ENCODE peak calls at places on chromosomes 13 and 19, in five cellular contexts. One of them, this sample, is unnamed.

GRCh38 chr13:79935121-79935520 is 405.8 kb downstream of the SPRY2 start:
- DNase-seq in K562: no peak
- DNase-seq in A549: no peak
- DNase-seq in GM12878: no peak
- DNase-seq in H1: no peak
- DNase-seq in this sample: no peak

GRCh38 chr19:45771331-45771933 is 2.4 kb upstream of the SIX5 start:
- DNase-seq in K562: no peak
- DNase-seq in A549: no peak
- DNase-seq in GM12878: no peak
- DNase-seq in H1: peak; percentile 55
- DNase-seq in this sample: no peak

GRCh38 chr19:17611462-17612244 is 56.2 kb downstream of the COLGALT1 start:
- DNase-seq in K562: no peak
- DNase-seq in A549: no peak
- DNase-seq in GM12878: no peak
- DNase-seq in H1: no peak
- DNase-seq in this sample: no peak

GRCh38 chr19:2841858-2842574 is 741 bp downstream of the ZNF555 start:
- DNase-seq in K562: peak; percentile 61
- DNase-seq in A549: no peak
- DNase-seq in GM12878: no peak
- DNase-seq in H1: peak; percentile 56
- DNase-seq in this sample: no peak

GRCh38 chr19:28549680-28550277 is 663.2 kb downstream of the UQCRFS1 start:
- DNase-seq in K562: no peak
- DNase-seq in A549: no peak
- DNase-seq in GM12878: no peak
- DNase-seq in H1: no peak
- DNase-seq in this sample: no peak

GRCh38 chr13:99258210-99258860 is at the start of gene GPR18:
- DNase-seq in K562: no peak
- DNase-seq in A549: no peak
- DNase-seq in GM12878: peak; percentile 67
- DNase-seq in H1: no peak
- DNase-seq in this sample: no peak

GRCh38 chr13:91722267-91722884 is 324.0 kb downstream of the GPC5 start:
- DNase-seq in K562: peak; percentile 60
- DNase-seq in A549: no peak
- DNase-seq in GM12878: no peak
- DNase-seq in H1: no peak
- DNase-seq in this sample: no peak

GRCh38 chr13:79775830-79776229 is 294.9 kb downstream of the NDFIP2 start:
- DNase-seq in K562: no peak
- DNase-seq in A549: peak; percentile 5
- DNase-seq in GM12878: no peak
- DNase-seq in H1: no peak
- DNase-seq in this sample: peak; percentile 38

GRCh38 chr13:84439108-84439507 is 556.8 kb upstream of the SLITRK1 start:
- DNase-seq in K562: no peak
- DNase-seq in A549: no peak
- DNase-seq in GM12878: no peak
- DNase-seq in H1: no peak
- DNase-seq in this sample: no peak

GRCh38 chr19:55697698-55698097 is 22.7 kb downstream of the EPN1 start:
- DNase-seq in K562: no peak
- DNase-seq in A549: no peak
- DNase-seq in GM12878: no peak
- DNase-seq in H1: no peak
- DNase-seq in this sample: no peak

GRCh38 chr13:34941835-34942731 is at the start of gene NBEA:
- DNase-seq in K562: peak; percentile 66
- DNase-seq in A549: peak; percentile 39
- DNase-seq in GM12878: peak; percentile 16
- DNase-seq in H1: peak; percentile 98
- DNase-seq in this sample: peak; percentile 19

GRCh38 chr19:32068805-32069204 is 276.6 kb upstream of the ZNF507 start:
- DNase-seq in K562: no peak
- DNase-seq in A549: no peak
- DNase-seq in GM12878: no peak
- DNase-seq in H1: no peak
- DNase-seq in this sample: no peak

GRCh38 chr19:40799558-40800338 is 757 bp downstream of the EGLN2 start:
- DNase-seq in K562: no peak
- DNase-seq in A549: no peak
- DNase-seq in GM12878: no peak
- DNase-seq in H1: peak; percentile 73
- DNase-seq in this sample: no peak

GRCh38 chr13:33099860-33100259 is 83.6 kb downstream of the KL start:
- DNase-seq in K562: no peak
- DNase-seq in A549: no peak
- DNase-seq in GM12878: no peak
- DNase-seq in H1: no peak
- DNase-seq in this sample: no peak

GRCh38 chr13:103236213-103236612 is 170.0 kb upstream of the SLC10A2 start:
- DNase-seq in K562: no peak
- DNase-seq in A549: no peak
- DNase-seq in GM12878: no peak
- DNase-seq in H1: no peak
- DNase-seq in this sample: no peak

GRCh38 chr13:55062662-55063061 is 2034.0 kb downstream of the OLFM4 start:
- DNase-seq in K562: no peak
- DNase-seq in A549: no peak
- DNase-seq in GM12878: no peak
- DNase-seq in H1: no peak
- DNase-seq in this sample: no peak

GRCh38 chr13:63026285-63026797 is 1610.7 kb upstream of the PCDH20 start:
- DNase-seq in K562: no peak
- DNase-seq in A549: no peak
- DNase-seq in GM12878: no peak
- DNase-seq in H1: no peak
- DNase-seq in this sample: no peak

GRCh38 chr13:79736356-79736755 is 255.4 kb downstream of the NDFIP2 start:
- DNase-seq in K562: no peak
- DNase-seq in A549: no peak
- DNase-seq in GM12878: no peak
- DNase-seq in H1: no peak
- DNase-seq in this sample: no peak

GRCh38 chr19:3413796-3414327 is 47.5 kb downstream of the NFIC start:
- DNase-seq in K562: no peak
- DNase-seq in A549: no peak
- DNase-seq in GM12878: no peak
- DNase-seq in H1: no peak
- DNase-seq in this sample: peak; percentile 98

GRCh38 chr19:5889288-5889971 is 14.2 kb downstream of the NDUFA11 start:
- DNase-seq in K562: no peak
- DNase-seq in A549: no peak
- DNase-seq in GM12878: no peak
- DNase-seq in H1: no peak
- DNase-seq in this sample: no peak

GRCh38 chr19:11556634-11557420 is 2.2 kb downstream of the ELOF1 start:
- DNase-seq in K562: no peak
- DNase-seq in A549: no peak
- DNase-seq in GM12878: no peak
- DNase-seq in H1: no peak
- DNase-seq in this sample: no peak

GRCh38 chr19:11019824-11020223 is 59.0 kb downstream of the SMARCA4 start:
- DNase-seq in K562: no peak
- DNase-seq in A549: no peak
- DNase-seq in GM12878: no peak
- DNase-seq in H1: no peak
- DNase-seq in this sample: no peak

GRCh38 chr19:19106061-19106551 is 32.2 kb downstream of the TMEM161A start:
- DNase-seq in K562: no peak
- DNase-seq in A549: no peak
- DNase-seq in GM12878: no peak
- DNase-seq in H1: peak; percentile 79
- DNase-seq in this sample: no peak

GRCh38 chr19:18794029-18794313 is 2.9 kb upstream of the COMP start:
- DNase-seq in K562: no peak
- DNase-seq in A549: no peak
- DNase-seq in GM12878: no peak
- DNase-seq in H1: no peak
- DNase-seq in this sample: no peak

GRCh38 chr13:99265823-99266426 is 7.7 kb upstream of the GPR18 start:
- DNase-seq in K562: peak; percentile 37
- DNase-seq in A549: peak; percentile 18
- DNase-seq in GM12878: no peak
- DNase-seq in H1: no peak
- DNase-seq in this sample: peak; percentile 46

GRCh38 chr19:14505488-14506239 is 9.7 kb upstream of the GIPC1 start:
- DNase-seq in K562: peak; percentile 87
- DNase-seq in A549: peak; percentile 68
- DNase-seq in GM12878: no peak
- DNase-seq in H1: peak; percentile 97
- DNase-seq in this sample: peak; percentile 64

GRCh38 chr19:48397263-48397635 is 3.8 kb downstream of the GRIN2D start:
- DNase-seq in K562: no peak
- DNase-seq in A549: no peak
- DNase-seq in GM12878: no peak
- DNase-seq in H1: no peak
- DNase-seq in this sample: no peak

GRCh38 chr19:53864308-53864836 is 3.3 kb upstream of the MYADM start:
- DNase-seq in K562: no peak
- DNase-seq in A549: peak; percentile 79
- DNase-seq in GM12878: no peak
- DNase-seq in H1: no peak
- DNase-seq in this sample: peak; percentile 99

GRCh38 chr13:112172641-112173171 is 105.8 kb downstream of the SOX1 start:
- DNase-seq in K562: no peak
- DNase-seq in A549: no peak
- DNase-seq in GM12878: no peak
- DNase-seq in H1: no peak
- DNase-seq in this sample: no peak

GRCh38 chr19:18429717-18430416 is 8.1 kb downstream of the ISYNA1 start:
- DNase-seq in K562: no peak
- DNase-seq in A549: no peak
- DNase-seq in GM12878: no peak
- DNase-seq in H1: no peak
- DNase-seq in this sample: no peak

GRCh38 chr13:111049791-111050538 is 65.1 kb upstream of the ARHGEF7 start:
- DNase-seq in K562: peak; percentile 36
- DNase-seq in A549: no peak
- DNase-seq in GM12878: no peak
- DNase-seq in H1: peak; percentile 60
- DNase-seq in this sample: no peak

GRCh38 chr19:51724543-51724942 is 752 bp upstream of the HAS1 start:
- DNase-seq in K562: no peak
- DNase-seq in A549: no peak
- DNase-seq in GM12878: no peak
- DNase-seq in H1: no peak
- DNase-seq in this sample: no peak
- TF ChIP-seq KDM1A in K562: no peak
- TF ChIP-seq KDM1A in A549: no peak
- TF ChIP-seq KDM1A in GM12878: no peak
- TF ChIP-seq KDM1A in H1: no peak
- TF ChIP-seq KDM1A in this sample: no peak

GRCh38 chr19:1574763-1575162 is 6.6 kb upstream of the MEX3D start:
- DNase-seq in K562: no peak
- DNase-seq in A549: no peak
- DNase-seq in GM12878: no peak
- DNase-seq in H1: no peak
- DNase-seq in this sample: no peak

GRCh38 chr19:1575323-1576241 is 7.5 kb upstream of the MEX3D start:
- DNase-seq in K562: no peak
- DNase-seq in A549: no peak
- DNase-seq in GM12878: no peak
- DNase-seq in H1: no peak
- DNase-seq in this sample: no peak

GRCh38 chr19:1572795-1573194 is 4.7 kb upstream of the MEX3D start:
- DNase-seq in K562: no peak
- DNase-seq in A549: no peak
- DNase-seq in GM12878: no peak
- DNase-seq in H1: no peak
- DNase-seq in this sample: no peak

GRCh38 chr19:1576242-1577089 is 8.3 kb upstream of the MEX3D start:
- DNase-seq in K562: no peak
- DNase-seq in A549: no peak
- DNase-seq in GM12878: no peak
- DNase-seq in H1: no peak
- DNase-seq in this sample: no peak

DNA sequence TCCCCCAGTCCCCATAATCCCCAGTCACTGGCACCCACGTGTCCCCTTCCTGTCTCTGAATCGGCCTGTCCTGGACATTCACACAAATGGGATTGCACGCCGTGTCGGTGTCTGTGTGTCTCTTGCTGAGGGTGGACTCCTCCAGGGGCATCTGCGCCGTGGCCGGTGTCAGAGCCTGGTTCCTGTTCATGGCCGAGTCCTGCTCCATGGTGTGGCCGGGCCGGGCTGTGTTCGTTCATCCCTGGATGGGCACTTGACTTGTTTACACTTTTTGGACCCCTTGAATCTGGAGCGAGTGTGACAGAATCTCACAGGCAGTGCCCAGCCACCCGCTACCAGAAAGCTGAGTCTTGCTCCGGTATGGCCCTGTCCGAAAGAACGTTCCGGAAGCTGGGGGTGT is 6.2 kb upstream of the MEX3D start:
- DNase-seq in K562: no peak
- DNase-seq in A549: no peak
- DNase-seq in GM12878: no peak
- DNase-seq in H1: no peak
- DNase-seq in this sample: no peak
- TF ChIP-seq KDM1A in K562: no peak
- TF ChIP-seq KDM1A in A549: no peak
- TF ChIP-seq KDM1A in GM12878: no peak
- TF ChIP-seq KDM1A in H1: no peak
- TF ChIP-seq KDM1A in this sample: no peak

GRCh38 chr13:50616101-50616500 is 227.4 kb downstream of the DLEU7 start:
- DNase-seq in K562: no peak
- DNase-seq in A549: no peak
- DNase-seq in GM12878: no peak
- DNase-seq in H1: no peak
- DNase-seq in this sample: no peak
- TF ChIP-seq KDM1A in K562: no peak
- TF ChIP-seq KDM1A in A549: no peak
- TF ChIP-seq KDM1A in GM12878: no peak
- TF ChIP-seq KDM1A in H1: no peak
- TF ChIP-seq KDM1A in this sample: no peak

DNA sequence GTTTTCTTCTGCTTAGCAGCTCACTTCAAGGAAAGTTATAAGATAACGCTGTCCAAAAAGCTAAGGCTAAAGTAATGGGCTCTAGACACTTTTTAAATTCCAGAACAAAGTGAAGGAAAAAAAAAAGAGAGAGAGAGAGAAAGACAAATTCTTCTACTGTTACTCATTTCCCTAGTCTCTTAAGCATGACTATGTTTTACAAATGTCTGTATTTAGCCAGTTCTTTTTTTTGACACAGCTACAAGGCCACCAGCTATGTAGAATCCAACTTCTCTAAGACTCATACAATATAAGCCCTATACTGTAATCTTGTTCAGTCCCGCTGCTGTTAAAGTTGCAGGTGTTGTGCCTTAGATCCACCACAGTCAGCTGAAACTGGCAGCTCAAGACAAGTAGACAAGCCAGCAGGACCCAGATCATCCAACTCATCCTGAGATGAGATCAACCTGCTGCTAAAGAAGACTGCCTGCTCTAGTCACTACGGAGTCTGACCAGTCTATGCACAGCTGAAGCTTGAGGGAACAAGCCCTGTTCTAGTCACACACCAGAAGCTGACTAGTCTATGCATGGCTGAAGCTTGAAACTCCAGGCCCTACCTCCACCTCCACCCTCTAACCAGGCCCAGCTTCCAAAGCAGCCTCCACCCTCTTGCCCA is 10.3 kb upstream of the ZNF83 start:
- DNase-seq in K562: no peak
- DNase-seq in A549: no peak
- DNase-seq in GM12878: no peak
- DNase-seq in H1: no peak
- DNase-seq in this sample: no peak
- TF ChIP-seq KDM1A in K562: no peak
- TF ChIP-seq KDM1A in A549: no peak
- TF ChIP-seq KDM1A in GM12878: no peak
- TF ChIP-seq KDM1A in H1: no peak
- TF ChIP-seq KDM1A in this sample: no peak